ENCODE peak calls at places on chromosomes 3 and 15, in four cellular contexts. G, L, J and C are unnamed samples.

GRCh38 chr3:74267126-74267525 is 347.3 kb downstream of the CNTN3 start:
- DNase-seq in G (no peak), L (no peak), J (no peak), C (no peak)

GRCh38 chr15:98794211-98794610 is 145.9 kb downstream of the IGF1R start:
- DNase-seq in G (no peak), L (no peak), J (no peak), C (no peak)

GRCh38 chr3:60013241-60013640 is 963.4 kb upstream of the CFAP20DC start:
- DNase-seq in G (no peak), L (no peak), J (no peak), C (no peak)

GRCh38 chr3:55654123-55654787 is 167.1 kb upstream of the WNT5A start:
- DNase-seq in G (no peak), L (no peak), J (no peak), C (no peak)

GRCh38 chr3:122964844-122965243 is 62.7 kb downstream of the SEMA5B start:
- DNase-seq in G (no peak), L (no peak), J (no peak), C (no peak)

GRCh38 chr15:67025719-67026118 is 39.7 kb upstream of the SMAD3 start:
- DNase-seq in G (no peak), L (no peak), J (peak; percentile 64), C (peak; percentile 61)

GRCh38 chr15:45794304-45794703 is 159.5 kb downstream of the SQOR start:
- DNase-seq in G (no peak), L (no peak), J (no peak), C (no peak)

GRCh38 chr3:141530133-141530768 is 43.4 kb downstream of the RASA2 start:
- DNase-seq in G (no peak), L (no peak), J (no peak), C (no peak)

GRCh38 chr15:25711164-25711563 is 152.0 kb downstream of the ATP10A start:
- DNase-seq in G (no peak), L (no peak), J (no peak), C (no peak)

GRCh38 chr3:182969277-182969676 is 11.1 kb downstream of the DCUN1D1 start:
- DNase-seq in G (no peak), L (no peak), J (no peak), C (no peak)

GRCh38 chr15:58228708-58229107 is 90.5 kb downstream of the AQP9 start:
- DNase-seq in G (no peak), L (no peak), J (no peak), C (no peak)

GRCh38 chr3:194318511-194319161 is 32.5 kb downstream of the CPN2 start:
- DNase-seq in G (no peak), L (no peak), J (no peak), C (no peak)

GRCh38 chr3:179425075-179425474 is 26.2 kb downstream of the GNB4 start:
- DNase-seq in G (no peak), L (no peak), J (no peak), C (no peak)

GRCh38 chr3:147943265-147943945 is 534.2 kb downstream of the ZIC1 start:
- DNase-seq in G (no peak), L (no peak), J (no peak), C (no peak)

GRCh38 chr15:39969871-39970270 is 36.0 kb downstream of the EIF2AK4 start:
- DNase-seq in G (no peak), L (no peak), J (no peak), C (no peak)

GRCh38 chr15:43218908-43219706 is 1.7 kb downstream of the EPB42 start:
- DNase-seq in G (peak; percentile 60), L (peak; percentile 77), J (peak; percentile 78), C (peak; percentile 33)

GRCh38 chr3:157094301-157094700 is 65.6 kb downstream of the CCNL1 start:
- DNase-seq in G (no peak), L (no peak), J (no peak), C (no peak)

GRCh38 chr3:72153477-72154314 is 368.7 kb upstream of the PROK2 start:
- DNase-seq in G (no peak), L (no peak), J (no peak), C (no peak)

GRCh38 chr3:150303776-150304175 is 104.3 kb upstream of the TSC22D2 start:
- DNase-seq in G (peak; percentile 22), L (no peak), J (no peak), C (no peak)

GRCh38 chr3:52847241-52847640 is 12.4 kb upstream of the MUSTN1 start:
- DNase-seq in G (no peak), L (no peak), J (no peak), C (no peak)

GRCh38 chr3:14836049-14836468 is 17.3 kb downstream of the FGD5 start:
- DNase-seq in G (peak; percentile 86), L (no peak), J (no peak), C (no peak)

GRCh38 chr3:101803152-101803782 is 24.3 kb downstream of the NXPE3 start:
- DNase-seq in G (peak; percentile 34), L (no peak), J (peak; percentile 56), C (peak; percentile 67)

GRCh38 chr3:186368164-186368563 is 6.1 kb upstream of the DGKG start:
- DNase-seq in G (no peak), L (no peak), J (no peak), C (peak; percentile 80)

GRCh38 chr15:94287794-94288246 is 56.5 kb downstream of the MCTP2 start:
- DNase-seq in G (no peak), L (no peak), J (peak; percentile 14), C (peak; percentile 18)

GRCh38 chr3:12954891-12955650 is 113.7 kb upstream of the RPL32 start:
- DNase-seq in G (no peak), L (no peak), J (peak; percentile 88), C (peak; percentile 87)

GRCh38 chr3:81770710-81771109 is 9.3 kb upstream of the GBE1 start:
- DNase-seq in G (no peak), L (no peak), J (no peak), C (no peak)
- H3K4me3 ChIP-seq in G (no peak overlapping the region), L (no peak overlapping the region), J (no peak overlapping the region), C (no peak overlapping the region)

GRCh38 chr3:133474251-133474801 is 74.5 kb downstream of the BFSP2 start:
- DNase-seq in G (no peak), L (no peak), J (no peak), C (no peak)
- TF ChIP-seq GABPA in G (no peak), L (no peak), J (no peak), C (no peak)

DNA sequence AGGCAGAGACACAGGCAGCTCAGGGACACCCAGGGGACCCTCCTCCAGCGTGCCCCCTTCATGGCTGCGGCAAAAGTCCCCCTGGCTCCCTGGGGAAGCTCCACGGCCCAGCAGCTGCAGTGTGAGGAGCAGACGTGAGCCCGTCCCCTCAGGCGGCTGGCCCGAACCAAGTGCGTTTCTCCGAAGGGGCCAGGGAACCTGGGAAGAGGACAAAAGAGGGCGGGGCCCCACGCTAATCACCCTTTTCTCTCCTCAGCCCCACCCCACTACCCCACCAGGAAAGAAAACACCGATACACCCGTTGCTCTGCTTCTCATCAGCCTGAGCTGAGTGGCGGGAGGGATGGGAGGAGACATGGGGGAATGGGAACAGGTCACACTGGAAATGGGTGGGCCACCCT is at the start of gene MUC4:
- DNase-seq in G (peak; percentile 52), L (no peak), J (no peak), C (no peak)
- H3K4me3 ChIP-seq in G (no peak within 1 kb of the TSS), L (no peak within 1 kb of the TSS), J (no peak within 1 kb of the TSS), C (no peak within 1 kb of the TSS)

GRCh38 chr3:129688310-129688895 is 81.9 kb upstream of the PLXND1 start:
- DNase-seq in G (no peak), L (peak; percentile 75), J (peak; percentile 38), C (no peak)
- TF ChIP-seq GABPA in G (no peak), L (no peak), J (no peak), C (no peak)

GRCh38 chr3:126873416-126873815 is 109.5 kb upstream of the PLXNA1 start:
- DNase-seq in G (no peak), L (no peak), J (no peak), C (no peak)
- H3K4me3 ChIP-seq in G (no peak overlapping the region), L (no peak overlapping the region), J (no peak overlapping the region), C (no peak overlapping the region)

DNA sequence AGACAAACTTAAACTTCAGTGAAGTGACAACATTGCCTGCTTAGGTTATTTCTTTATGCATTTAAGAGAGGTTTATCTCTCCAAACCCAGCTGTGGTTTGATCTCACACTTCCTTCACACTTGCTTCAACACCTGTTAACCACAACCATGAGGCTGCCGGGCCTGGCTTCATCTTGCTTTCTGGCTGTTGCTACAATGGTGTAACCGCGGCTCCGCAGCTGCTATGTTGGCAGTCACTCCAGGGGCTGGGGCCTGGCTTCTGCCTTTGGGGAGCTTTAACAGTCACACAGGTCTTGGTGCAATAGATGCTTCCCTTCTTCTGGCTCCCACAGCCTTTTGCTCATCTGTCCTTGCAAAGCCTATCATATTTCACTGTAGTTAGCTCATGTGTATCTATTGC is 72.9 kb upstream of the MNS1 start:
- DNase-seq in G (no peak), L (no peak), J (no peak), C (peak; percentile 96)
- TF ChIP-seq GABPA in G (no peak), L (no peak), J (no peak), C (no peak)

DNA sequence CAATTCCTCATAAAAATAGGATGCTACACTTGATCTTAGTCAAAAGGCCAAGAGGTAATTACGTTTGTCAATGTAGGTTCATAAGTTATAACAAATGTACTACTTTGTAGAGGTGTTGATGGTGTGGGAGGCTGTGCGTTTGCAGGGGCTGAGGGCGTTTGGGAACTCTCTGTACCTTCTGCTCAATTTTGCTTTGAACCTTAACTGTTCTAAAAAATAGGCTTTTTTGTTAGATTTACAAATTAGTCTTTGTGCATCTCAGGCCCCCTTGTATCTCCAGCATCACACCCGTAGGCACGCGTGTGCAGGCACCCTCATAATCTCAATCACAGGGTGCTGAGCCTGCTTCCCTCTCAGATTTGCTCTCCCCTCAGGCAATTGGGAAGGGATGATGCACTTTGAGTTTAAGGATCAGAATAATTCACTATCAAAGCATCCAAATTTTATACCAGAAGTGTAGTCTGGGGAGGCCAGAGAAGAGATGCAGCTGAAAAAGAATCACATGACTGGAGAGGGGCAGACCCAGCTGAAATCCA is 36.1 kb upstream of the STRIT1 start:
- DNase-seq in G (no peak), L (no peak), J (no peak), C (no peak)
- H3K4me3 ChIP-seq in G (no peak overlapping the region), L (no peak overlapping the region), J (no peak overlapping the region), C (no peak overlapping the region)

GRCh38 chr3:10946526-10946925 is 46.0 kb upstream of the SLC6A1 start:
- DNase-seq in G (no peak), L (no peak), J (no peak), C (no peak)
- TF ChIP-seq GABPA in G (no peak), L (no peak), J (no peak), C (no peak)

GRCh38 chr15:71116366-71116765 is 1.1 kb downstream of the THSD4 start:
- DNase-seq in G (no peak), L (no peak), J (no peak), C (no peak)
- H3K4me3 ChIP-seq in G (no peak overlapping the region), L (peak overlapping the region; percentile 68), J (peak overlapping the region; percentile 61), C (no peak overlapping the region)

DNA sequence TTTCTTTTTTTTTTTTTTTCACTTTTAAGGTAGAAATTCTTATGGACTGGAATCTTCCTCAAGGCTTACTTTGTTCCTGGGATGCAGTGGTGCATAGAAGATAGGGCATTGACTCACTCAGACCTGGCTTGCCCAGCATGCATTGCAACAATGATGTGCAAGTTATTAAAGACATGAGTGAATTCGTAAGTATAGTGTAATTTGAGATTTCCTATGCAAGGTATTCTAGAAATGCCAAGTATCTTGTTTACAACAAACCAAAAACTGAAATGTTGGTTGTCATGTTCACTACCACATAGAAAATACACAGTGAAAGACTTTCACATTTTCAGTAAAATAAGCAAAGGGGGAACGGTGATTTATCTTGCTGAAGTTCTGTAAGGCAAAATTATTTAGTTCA is 56.5 kb upstream of the FNDC3B start:
- DNase-seq in G (no peak), L (no peak), J (no peak), C (no peak)
- TF ChIP-seq GABPA in G (no peak), L (no peak), J (no peak), C (no peak)